ENCODE peak calls at places on chromosomes 6 and 20, in seven cellular contexts. H is AG04449, V is left ventricle myocardium inferior, L is cardiac fibroblast, E is colonic mucosa, T is A549, S is esophagus squamous epithelium. U is an unnamed sample.

GRCh38 chr6:149055195-149055899 is 262.2 kb upstream of the TAB2 start:
- DNase-seq in H (no peak), V (no peak), L (no peak), E (no peak), T (no peak), S (no peak), U (no peak)

GRCh38 chr20:3678198-3678597 is 3.6 kb downstream of the ADAM33 start:
- DNase-seq in H (no peak), V (no peak), L (no peak), E (no peak), T (no peak), S (no peak), U (no peak)

GRCh38 chr20:25356294-25356933 is 34.2 kb downstream of the ABHD12 start:
- DNase-seq in H (no peak), V (no peak), L (no peak), E (no peak), T (no peak), S (no peak), U (no peak)

GRCh38 chr6:143221723-143222122 is 161.0 kb downstream of the AIG1 start:
- DNase-seq in H (no peak), V (no peak), L (no peak), E (no peak), T (no peak), S (no peak), U (no peak)

GRCh38 chr20:14582855-14583254 is 245.4 kb upstream of the FLRT3 start:
- DNase-seq in H (no peak), V (no peak), L (no peak), E (no peak), T (no peak), S (no peak), U (no peak)

GRCh38 chr6:159894991-159895390 is 4.2 kb downstream of the MAS1 start:
- DNase-seq in H (no peak), V (no peak), L (no peak), E (no peak), T (no peak), S (no peak), U (no peak)

GRCh38 chr6:32046450-32047083 is 8.4 kb downstream of the CYP21A2 start:
- DNase-seq in H (no peak), V (peak), L (peak), E (peak), T (no peak), S (no peak), U (no peak)

GRCh38 chr6:169677096-169677495 is 24.7 kb downstream of the WDR27 start:
- DNase-seq in H (no peak), V (no peak), L (no peak), E (no peak), T (no peak), S (no peak), U (no peak)

GRCh38 chr20:56195946-56196345 is 52.6 kb upstream of the MC3R start:
- DNase-seq in H (no peak), V (no peak), L (no peak), E (no peak), T (no peak), S (no peak), U (no peak)

GRCh38 chr6:143400258-143401059 is 50.0 kb downstream of the ADAT2 start:
- DNase-seq in H (no peak), V (no peak), L (peak), E (peak), T (no peak), S (no peak), U (no peak)

GRCh38 chr6:24799541-24799915 is 811 bp upstream of the ARMH2 start:
- DNase-seq in H (no peak), V (no peak), L (no peak), E (no peak), T (no peak), S (no peak), U (no peak)

GRCh38 chr6:85464260-85464644 is 14.4 kb downstream of the NT5E start:
- DNase-seq in H (peak), V (no peak), L (peak), E (no peak), T (peak), S (no peak), U (no peak)

GRCh38 chr6:74166849-74167248 is 470.8 kb downstream of the CD109 start:
- DNase-seq in H (no peak), V (no peak), L (peak), E (no peak), T (no peak), S (no peak), U (no peak)

GRCh38 chr6:14635195-14635594 is 517.6 kb downstream of the CD83 start:
- DNase-seq in H (no peak), V (no peak), L (no peak), E (no peak), T (no peak), S (no peak), U (no peak)

GRCh38 chr6:11006060-11006459 is 38.0 kb downstream of the ELOVL2 start:
- DNase-seq in H (no peak), V (no peak), L (no peak), E (no peak), T (no peak), S (no peak), U (no peak)

GRCh38 chr6:7900621-7901020 is 10.0 kb downstream of the TXNDC5 start:
- DNase-seq in H (no peak), V (no peak), L (no peak), E (no peak), T (no peak), S (no peak), U (no peak)

GRCh38 chr6:170036916-170037315 is 254.0 kb downstream of the DLL1 start:
- DNase-seq in H (no peak), V (no peak), L (no peak), E (no peak), T (no peak), S (no peak), U (no peak)

GRCh38 chr20:32941155-32941885 is 62.9 kb downstream of the SUN5 start:
- DNase-seq in H (no peak), V (no peak), L (no peak), E (no peak), T (no peak), S (no peak), U (no peak)

GRCh38 chr6:69601132-69601531 is 195.7 kb downstream of the LMBRD1 start:
- DNase-seq in H (no peak), V (no peak), L (no peak), E (no peak), T (no peak), S (no peak), U (peak)

GRCh38 chr6:158229823-158230222 is 61.7 kb downstream of the GTF2H5 start:
- DNase-seq in H (no peak), V (no peak), L (no peak), E (no peak), T (no peak), S (no peak), U (no peak)

GRCh38 chr6:30443657-30444450 is 45.5 kb upstream of the HLA-E start:
- DNase-seq in H (no peak), V (no peak), L (no peak), E (no peak), T (no peak), S (no peak), U (no peak)

GRCh38 chr6:83735461-83735860 is 26.6 kb upstream of the SNAP91 start:
- DNase-seq in H (no peak), V (no peak), L (no peak), E (no peak), T (no peak), S (no peak), U (no peak)

GRCh38 chr6:152642578-152643375 is 5.6 kb upstream of the SYNE1 start:
- DNase-seq in H (no peak), V (peak), L (peak), E (peak), T (peak), S (no peak), U (peak)

GRCh38 chr6:44856495-44856878 is 469.0 kb downstream of the CDC5L start:
- DNase-seq in H (no peak), V (no peak), L (peak), E (no peak), T (no peak), S (no peak), U (no peak)

GRCh38 chr6:26743157-26743821 is 83.7 kb upstream of the ZNF322 start:
- DNase-seq in H (peak), V (no peak), L (peak), E (no peak), T (peak), S (no peak), U (no peak)

GRCh38 chr20:18395544-18395943 is 71.3 kb downstream of the DZANK1 start:
- DNase-seq in H (no peak), V (no peak), L (no peak), E (no peak), T (no peak), S (no peak), U (no peak)

GRCh38 chr20:26277339-26277738 is 580.7 kb upstream of the ZNF337 start:
- DNase-seq in H (no peak), V (no peak), L (no peak), E (no peak), T (no peak), S (no peak), U (no peak)

GRCh38 chr6:33904050-33904827 is 100.4 kb upstream of the MLN start:
- DNase-seq in H (no peak), V (no peak), L (no peak), E (peak), T (no peak), S (no peak), U (no peak)

GRCh38 chr6:122839477-122839876 is 50.4 kb downstream of the SMPDL3A start:
- DNase-seq in H (no peak), V (no peak), L (peak), E (peak), T (peak), S (no peak), U (peak)

GRCh38 chr6:122839906-122840305 is 50.8 kb downstream of the SMPDL3A start:
- DNase-seq in H (no peak), V (no peak), L (no peak), E (no peak), T (no peak), S (no peak), U (no peak)

GRCh38 chr6:122832515-122833228 is 43.6 kb downstream of the SMPDL3A start:
- DNase-seq in H (no peak), V (no peak), L (no peak), E (no peak), T (no peak), S (no peak), U (peak)

GRCh38 chr6:122833229-122833556 is 44.1 kb downstream of the SMPDL3A start:
- DNase-seq in H (no peak), V (no peak), L (no peak), E (no peak), T (no peak), S (no peak), U (no peak)

GRCh38 chr6:122838060-122838780 is 49.2 kb downstream of the SMPDL3A start:
- DNase-seq in H (no peak), V (no peak), L (peak), E (no peak), T (peak), S (no peak), U (no peak)
- TF ChIP-seq CTCF in H (peak), V (peak), L (peak), E (peak), T (peak), S (peak), U (peak)

GRCh38 chr6:82362144-82362543 is 1.5 kb upstream of the TPBG start:
- DNase-seq in H (no peak), V (no peak), L (peak), E (no peak), T (no peak), S (no peak), U (no peak)
- H3K4me3 ChIP-seq in H (no peak), V (no peak), L (peak), E (no peak), T (no peak), S (peak), U (no peak)

DNA sequence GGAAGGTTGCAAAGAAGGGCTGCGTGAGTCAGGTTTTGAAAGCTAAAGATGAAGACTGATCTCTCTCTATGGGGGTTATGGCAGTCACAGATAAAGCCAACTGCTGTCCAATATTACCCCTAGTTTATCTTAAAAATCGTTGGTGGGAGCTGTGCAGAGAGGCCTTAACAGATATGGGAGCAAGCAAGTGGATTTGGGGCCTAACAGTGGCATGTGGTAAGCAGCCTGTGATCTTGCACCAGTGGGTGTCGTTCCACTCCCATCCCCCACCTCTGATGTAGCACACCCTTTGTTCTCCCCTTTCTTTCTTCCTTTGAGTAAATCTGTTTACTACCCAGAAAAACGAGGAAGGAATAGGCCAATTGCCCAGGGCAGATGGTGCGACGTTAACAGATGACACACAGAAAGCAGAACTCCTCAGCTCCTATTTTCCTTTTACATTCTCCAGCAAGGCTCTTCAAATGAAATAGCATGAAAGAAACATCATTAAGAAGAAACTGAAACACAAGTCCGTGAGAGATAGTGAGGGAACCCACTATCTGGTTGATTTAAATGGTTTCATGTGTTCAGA is 274.1 kb upstream of the CITED2 start:
- DNase-seq in H (no peak), V (no peak), L (no peak), E (no peak), T (no peak), S (no peak), U (no peak)
- TF ChIP-seq CTCF in H (no peak), V (no peak), L (no peak), E (no peak), T (no peak), S (no peak), U (no peak)

DNA sequence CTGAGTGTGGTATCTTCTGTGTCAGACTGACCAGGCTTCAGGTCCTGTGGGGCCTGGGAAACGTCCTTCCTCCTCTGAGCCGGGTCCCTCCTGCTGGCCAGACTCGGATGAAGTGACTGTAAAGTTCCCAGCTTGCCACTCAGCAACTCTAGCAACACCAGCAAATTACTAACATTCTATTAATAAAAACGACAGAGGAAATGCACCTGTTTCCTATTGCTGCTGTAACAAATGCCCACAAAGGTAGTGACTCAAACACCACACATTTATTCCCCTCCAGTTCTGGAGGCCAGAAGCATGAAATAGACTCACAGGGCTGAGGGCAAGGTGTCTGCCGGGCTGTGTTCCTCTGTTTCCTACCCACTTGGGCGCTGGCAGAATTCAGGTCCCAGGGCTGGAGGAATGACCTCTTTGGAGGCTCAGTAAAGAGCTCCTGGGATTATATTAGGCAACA is 48.8 kb downstream of the CTCFL start:
- DNase-seq in H (no peak), V (no peak), L (no peak), E (no peak), T (no peak), S (no peak), U (no peak)
- H3K4me3 ChIP-seq in H (no peak), V (no peak), L (no peak), E (no peak), T (no peak), S (no peak), U (no peak)

GRCh38 chr6:81241717-81242116 is 510.8 kb downstream of the TENT5A start:
- DNase-seq in H (peak), V (no peak), L (peak), E (no peak), T (peak), S (no peak), U (peak)
- TF ChIP-seq CTCF in H (peak), V (peak), L (peak), E (no peak), T (no peak), S (no peak), U (peak)

GRCh38 chr6:116387374-116387773 is 16.6 kb downstream of the DSE start:
- DNase-seq in H (no peak), V (no peak), L (peak), E (no peak), T (no peak), S (no peak), U (no peak)
- H3K4me3 ChIP-seq in H (no peak), V (no peak), L (no peak), E (no peak), T (no peak), S (no peak), U (no peak)

GRCh38 chr20:49046087-49046900 is at the start of gene CSE1L:
- DNase-seq in H (peak), V (peak), L (peak), E (peak), T (peak), S (peak), U (peak)
- TF ChIP-seq CTCF in H (no peak), V (peak), L (no peak), E (no peak), T (no peak), S (no peak), U (no peak)

GRCh38 chr6:168087436-168088160 is 8.6 kb upstream of the FRMD1 start:
- DNase-seq in H (no peak), V (no peak), L (no peak), E (no peak), T (no peak), S (no peak), U (no peak)
- H3K4me3 ChIP-seq in H (no peak), V (no peak), L (no peak), E (no peak), T (no peak), S (no peak), U (no peak)

U was measured in LNCaP clone FGC.